ENCODE peak calls at places on chromosomes 11 and 22, in nine cellular contexts. V is HCT116, P is heart left ventricle, K is prostate gland, F is stomach, H is Peyer's patch, M is sigmoid colon, Q is uterus, C is IMR-90. R is an unnamed sample.

GRCh38 chr11:102451693-102452460 is 688 bp downstream of the TMEM123 start:
- DNase-seq in V (no peak), H (peak; percentile 91), K (peak; percentile 69), P (peak; percentile 79), Q (peak; percentile 49), C (peak; percentile 28), F (peak; percentile 71), M (peak; percentile 83), R (peak; percentile 78)

GRCh38 chr11:105202844-105203548 is 63.4 kb upstream of the CARD18 start:
- DNase-seq in F (no peak), K (no peak), V (peak; percentile 36), P (no peak), H (no peak), Q (no peak), M (no peak), C (no peak), R (no peak)

GRCh38 chr11:66607126-66607834 is 9.2 kb upstream of the RBM14 start:
- DNase-seq in F (peak; percentile 53), P (peak; percentile 66), K (peak; percentile 84), H (peak; percentile 85), V (no peak), C (peak; percentile 48), M (peak; percentile 96), Q (peak; percentile 67), R (peak; percentile 92)

GRCh38 chr11:125871391-125872137 is 15.9 kb upstream of the HYLS1 start:
- DNase-seq in C (peak; percentile 31), V (peak; percentile 29), M (no peak), F (peak; percentile 37), H (no peak), K (no peak), Q (no peak), P (peak; percentile 29), R (peak; percentile 69)

GRCh38 chr11:129323896-129324522 is 51.6 kb upstream of the BARX2 start:
- DNase-seq in H (no peak), M (peak; percentile 71), F (peak; percentile 43), C (peak; percentile 28), V (no peak), P (peak; percentile 63), Q (no peak), K (no peak), R (peak; percentile 22)

GRCh38 chr22:43147821-43148220 is 3.5 kb upstream of the TSPO start:
- DNase-seq in P (peak; percentile 51), K (no peak), V (no peak), Q (no peak), F (no peak), M (no peak), H (no peak), C (no peak), R (no peak)

GRCh38 chr11:33910261-33910959 is 18.5 kb upstream of the LMO2 start:
- DNase-seq in H (no peak), F (no peak), Q (peak; percentile 27), M (no peak), P (no peak), C (no peak), K (no peak), V (no peak), R (no peak)

GRCh38 chr22:31818481-31819392 is 64.9 kb downstream of the DEPDC5 start:
- DNase-seq in Q (no peak), K (no peak), C (peak; percentile 48), F (no peak), M (no peak), H (no peak), P (no peak), V (no peak), R (no peak)

GRCh38 chr11:69425895-69426544 is 55.4 kb upstream of the LINC01488 start:
- DNase-seq in F (no peak), H (no peak), K (no peak), C (no peak), P (peak; percentile 11), Q (no peak), V (no peak), M (no peak), R (no peak)

GRCh38 chr11:121389651-121390050 is 62.5 kb upstream of the SORL1 start:
- DNase-seq in K (peak; percentile 43), F (no peak), P (peak; percentile 82), M (no peak), V (no peak), H (no peak), C (no peak), Q (no peak), R (peak; percentile 50)

GRCh38 chr11:117816151-117816741 is 8.3 kb downstream of the FXYD2 start:
- DNase-seq in C (peak; percentile 30), V (no peak), F (no peak), K (no peak), P (peak; percentile 39), M (no peak), Q (no peak), H (no peak), R (no peak)

GRCh38 chr11:66344550-66345315 is at the start of gene BRMS1:
- DNase-seq in Q (peak; percentile 99), C (peak; percentile 97), P (peak; percentile 100), F (peak; percentile 99), H (peak; percentile 99), M (peak; percentile 99), V (peak; percentile 95), K (peak; percentile 98), R (peak; percentile 100)

GRCh38 chr11:74470526-74470925 is 3.2 kb upstream of the KCNE3 start:
- DNase-seq in Q (no peak), P (no peak), F (no peak), V (no peak), C (no peak), K (no peak), H (no peak), M (no peak), R (no peak)

GRCh38 chr11:94910779-94911178 is 62.6 kb downstream of the CWC15 start:
- DNase-seq in P (no peak), C (peak; percentile 88), F (no peak), K (no peak), Q (no peak), H (no peak), V (no peak), M (no peak), R (no peak)

GRCh38 chr11:35144103-35144741 is 5.3 kb downstream of the CD44 start:
- DNase-seq in H (peak; percentile 87), P (no peak), F (peak; percentile 32), V (no peak), C (peak; percentile 84), Q (no peak), K (peak; percentile 25), M (no peak), R (no peak)

GRCh38 chr11:71240865-71241691 is 11.3 kb downstream of the SHANK2 start:
- DNase-seq in F (peak; percentile 57), M (peak; percentile 68), P (no peak), Q (no peak), H (no peak), V (no peak), C (peak; percentile 94), K (peak; percentile 77), R (peak; percentile 41)

GRCh38 chr11:71238941-71239340 is 13.4 kb downstream of the SHANK2 start:
- DNase-seq in C (no peak), H (peak; percentile 5), F (no peak), M (no peak), K (no peak), V (no peak), P (no peak), Q (no peak), R (no peak)

GRCh38 chr11:71240061-71240690 is 12.2 kb downstream of the SHANK2 start:
- DNase-seq in Q (no peak), V (no peak), P (no peak), F (no peak), C (no peak), M (peak; percentile 50), K (no peak), H (peak; percentile 18), R (no peak)

GRCh38 chr11:71238285-71238875 is 14.0 kb downstream of the SHANK2 start:
- DNase-seq in C (no peak), Q (no peak), M (peak; percentile 47), K (no peak), H (peak; percentile 2), V (no peak), P (no peak), F (no peak), R (no peak)

GRCh38 chr11:71239581-71239980 is 12.8 kb downstream of the SHANK2 start:
- DNase-seq in V (no peak), C (no peak), M (peak; percentile 26), F (no peak), P (no peak), H (peak; percentile 38), K (no peak), Q (no peak), R (no peak)
- H3K4me1 ChIP-seq in V (no peaks in the 10 kb centered on the region), C (peaks cover 9% of the 10 kb centered on the region), M (no peaks in the 10 kb centered on the region), F (peaks cover 21% of the 10 kb centered on the region), P (peaks cover 9% of the 10 kb centered on the region), H (no peaks in the 10 kb centered on the region), K (peaks cover 8% of the 10 kb centered on the region), Q (no peaks in the 10 kb centered on the region), R (peaks cover 4% of the 10 kb centered on the region)

GRCh38 chr11:76552987-76553386 is 108.2 kb downstream of the EMSY start:
- DNase-seq in K (no peak), P (no peak), H (no peak), C (no peak), M (no peak), Q (no peak), V (no peak), F (no peak), R (no peak)
- TF ChIP-seq POLR2A in K (no peak), P (no peak), H (no peak), C (no peak), M (no peak), Q (no peak), V (no peak), F (no peak), R (no peak)

GRCh38 chr11:72721276-72721675 is 30.9 kb downstream of the ARAP1 start:
- DNase-seq in C (no peak), F (no peak), V (no peak), Q (no peak), K (no peak), H (no peak), M (no peak), P (peak; percentile 21), R (no peak)

GRCh38 chr11:72720806-72721205 is 31.4 kb downstream of the ARAP1 start:
- DNase-seq in F (no peak), Q (no peak), H (no peak), P (peak; percentile 40), V (no peak), C (no peak), M (no peak), K (no peak), R (no peak)

GRCh38 chr11:72720047-72720446 is 32.2 kb downstream of the ARAP1 start:
- DNase-seq in F (no peak), H (no peak), K (no peak), M (no peak), Q (no peak), P (peak; percentile 62), C (no peak), V (no peak), R (peak; percentile 34)

GRCh38 chr11:72722050-72722748 is 30.0 kb downstream of the ARAP1 start:
- DNase-seq in F (peak; percentile 91), H (peak; percentile 95), P (peak; percentile 92), V (peak; percentile 81), M (peak; percentile 93), C (peak; percentile 89), Q (peak; percentile 90), K (peak; percentile 88), R (peak; percentile 92)

GRCh38 chr11:72721689-72722049 is 30.5 kb downstream of the ARAP1 start:
- DNase-seq in P (peak; percentile 70), M (no peak), C (no peak), Q (no peak), V (no peak), H (peak; percentile 70), F (peak; percentile 40), K (peak; percentile 68), R (peak; percentile 50)
- H3K4me1 ChIP-seq in P (peaks cover 70% of the 10 kb centered on the region), M (peaks cover 73% of the 10 kb centered on the region), C (peaks cover 27% of the 10 kb centered on the region), Q (no peaks in the 10 kb centered on the region), V (peaks cover 8% of the 10 kb centered on the region), H (peaks cover 32% of the 10 kb centered on the region), F (peaks cover 80% of the 10 kb centered on the region), K (peaks cover 10% of the 10 kb centered on the region), R (peaks cover 21% of the 10 kb centered on the region)

GRCh38 chr11:12842933-12843636 is 166.0 kb upstream of the RASSF10 start:
- DNase-seq in V (no peak), Q (peak; percentile 69), M (no peak), C (no peak), F (no peak), P (no peak), K (peak; percentile 52), H (no peak), R (no peak)
- TF ChIP-seq POLR2A in V (no peak), Q (no peak), M (no peak), C (no peak), F (no peak), P (no peak), K (no peak), H (no peak), R (no peak)